ENCODE peak calls at places on chromosomes 16 and 17, in four cellular contexts. K is body of pancreas, H is mesothelial cell of epicardium, R is HFFc6. O is an unnamed sample.

GRCh38 chr16:9092282-9092962 is 978 bp downstream of the HAPSTR1 start:
- DNase-seq in R (no peak), H (peak; percentile 59), K (peak; percentile 51), O (no peak)

GRCh38 chr17:51442112-51442865 is 181.9 kb downstream of the UTP18 start:
- DNase-seq in H (no peak), R (no peak), K (no peak), O (no peak)

GRCh38 chr16:55671206-55671973 is 15.6 kb downstream of the SLC6A2 start:
- DNase-seq in R (no peak), K (no peak), H (no peak), O (no peak)

GRCh38 chr16:70689970-70690905 is 4.4 kb upstream of the MTSS2 start:
- DNase-seq in K (no peak), H (no peak), R (no peak), O (no peak)

GRCh38 chr17:59706900-59707181 is 389 bp downstream of the PTRH2 start:
- DNase-seq in R (no peak), H (no peak), K (no peak), O (no peak)

GRCh38 chr17:40791808-40792436 is 7.8 kb downstream of the KRT28 start:
- DNase-seq in R (peak; percentile 19), H (no peak), K (no peak), O (no peak)

GRCh38 chr17:31489295-31490018 is 98.0 kb downstream of the RAB11FIP4 start:
- DNase-seq in K (peak; percentile 94), H (no peak), R (no peak), O (no peak)

GRCh38 chr17:63370696-63371095 is 75.4 kb downstream of the CYB561 start:
- DNase-seq in H (no peak), R (no peak), K (no peak), O (no peak)

GRCh38 chr17:65633988-65634387 is 72.5 kb upstream of the AXIN2 start:
- DNase-seq in R (no peak), K (no peak), H (no peak), O (no peak)

GRCh38 chr16:86734559-86735480 is 156.5 kb downstream of the FOXL1 start:
- DNase-seq in R (peak; percentile 13), K (no peak), H (no peak), O (no peak)

GRCh38 chr17:48500435-48501426 is 30.1 kb downstream of the HOXB1 start:
- DNase-seq in H (no peak), K (no peak), R (no peak), O (no peak)

GRCh38 chr17:41049110-41049509 is 2.0 kb upstream of the KRTAP2-1 start:
- DNase-seq in K (no peak), H (no peak), R (peak; percentile 93), O (no peak)

DNA sequence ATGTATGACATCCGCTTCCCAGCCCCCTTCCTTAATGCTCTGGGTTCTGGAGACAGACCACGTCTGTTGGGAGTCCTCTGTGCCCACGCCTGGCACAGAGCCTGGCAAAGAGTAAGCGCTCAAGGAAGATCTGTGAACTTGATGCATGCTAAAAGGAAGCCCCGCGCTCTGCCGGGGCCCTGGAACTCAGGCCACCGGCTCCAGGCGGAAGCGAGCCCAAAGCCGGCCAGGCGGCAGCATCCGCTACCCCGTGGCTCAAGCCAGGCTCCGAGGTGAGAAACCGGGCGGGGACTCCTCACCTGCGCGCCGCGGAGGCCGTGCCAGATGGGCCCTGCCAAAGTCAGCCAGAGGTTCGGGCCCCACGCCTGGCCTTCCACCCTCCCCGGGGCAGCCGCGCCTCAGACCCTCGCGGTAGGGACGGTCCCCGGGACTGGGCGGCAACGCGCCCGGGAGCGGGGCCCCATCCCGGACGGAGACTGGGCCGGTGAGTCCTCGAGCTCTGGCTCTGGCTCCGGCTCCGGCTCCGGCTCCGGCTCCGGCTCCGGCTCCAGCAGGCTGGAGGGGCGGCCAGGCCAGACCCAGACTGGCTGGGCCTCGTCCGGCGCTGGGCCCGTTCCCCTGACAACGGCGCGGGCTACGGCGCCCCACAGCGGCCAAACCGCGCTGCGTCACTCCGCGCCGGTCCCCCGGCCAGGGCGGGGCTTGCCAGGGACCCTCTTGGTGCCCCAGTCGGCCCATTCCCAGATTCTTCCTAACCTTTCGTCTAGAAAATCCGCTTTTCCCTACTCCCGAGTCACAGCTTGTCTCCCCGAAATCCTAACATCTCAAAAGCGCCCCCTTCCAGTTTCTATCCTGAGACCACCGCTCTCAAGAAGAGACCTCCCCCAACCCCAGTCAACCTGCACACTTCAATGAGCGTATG is at the start of gene ZDHHC1:
- DNase-seq in H (peak; percentile 84), R (peak; percentile 33), K (peak; percentile 82), O (no peak)
- TF ChIP-seq CTCF in H (peak; percentile 41), R (peak; percentile 80), K (peak; percentile 69), O (no peak)

GRCh38 chr17:72388765-72389473 is 268.1 kb downstream of the SOX9 start:
- DNase-seq in H (no peak), K (no peak), R (peak; percentile 15), O (no peak)
- TF ChIP-seq CTCF in H (no peak), K (no peak), R (peak; percentile 59), O (no peak)

DNA sequence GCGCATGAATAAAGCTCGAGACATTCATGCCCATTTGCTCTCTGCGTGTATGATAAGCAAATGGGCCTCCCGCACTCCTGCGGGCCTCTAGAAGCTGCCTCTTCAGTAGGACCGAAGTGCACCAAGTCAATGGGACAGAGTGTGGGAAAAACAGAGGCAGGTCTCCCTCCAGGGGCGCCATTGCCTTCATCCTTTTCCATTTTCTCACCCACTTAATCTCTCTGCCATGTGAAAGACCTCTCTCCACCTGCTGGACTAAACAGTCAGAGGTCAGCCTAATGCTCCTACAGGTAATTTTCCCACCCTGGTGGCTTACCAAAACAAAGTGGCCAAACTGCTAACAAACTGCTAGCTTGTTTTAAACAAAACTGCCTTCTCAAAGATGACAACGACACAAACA is 210.9 kb downstream of the ZFHX3 start:
- DNase-seq in K (no peak), H (no peak), R (no peak), O (no peak)
- TF ChIP-seq CTCF in K (peak; percentile 4), H (no peak), R (peak; percentile 19), O (no peak)

DNA sequence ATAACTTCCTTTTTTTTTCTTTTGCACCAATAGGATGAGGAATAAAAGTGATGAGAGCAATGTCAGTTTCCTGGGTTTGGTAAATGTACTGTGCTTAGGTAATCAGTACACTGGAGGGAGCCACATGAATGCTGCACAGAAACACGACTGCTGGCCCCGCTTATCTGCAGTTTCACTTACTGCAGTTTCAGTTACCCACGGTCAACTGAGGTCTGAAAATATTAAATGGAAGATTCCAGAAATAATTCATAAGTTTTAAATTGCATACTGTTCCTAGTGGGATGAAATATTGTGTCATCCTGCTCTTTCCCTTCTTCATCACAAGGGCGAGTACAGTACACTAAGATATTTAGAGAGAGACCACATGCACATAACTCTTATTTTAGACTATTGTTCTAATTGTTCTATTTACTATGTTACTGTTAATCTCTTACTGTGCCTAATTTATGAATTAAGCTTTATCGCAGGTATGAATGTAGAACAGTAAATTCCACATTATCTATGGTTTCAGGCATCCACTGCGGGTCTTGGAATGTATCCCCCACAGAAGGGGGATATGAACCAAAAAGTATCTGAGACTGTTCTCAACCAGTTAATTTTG is 6.4 kb upstream of the LGALS3BP start:
- DNase-seq in R (peak; percentile 30), K (peak; percentile 76), H (no peak), O (no peak)
- TF ChIP-seq CTCF in R (peak; percentile 46), K (peak; percentile 57), H (no peak), O (no peak)

GRCh38 chr16:51813609-51814008 is 662.5 kb upstream of the SALL1 start:
- DNase-seq in R (no peak), H (no peak), K (no peak), O (no peak)
- TF ChIP-seq CTCF in R (peak; percentile 46), H (no peak), K (no peak), O (no peak)

GRCh38 chr17:8801135-8801840 is 2.1 kb upstream of the MFSD6L start:
- DNase-seq in H (no peak), R (no peak), K (no peak), O (no peak)
- TF ChIP-seq CTCF in H (no peak), R (no peak), K (no peak), O (no peak)

GRCh38 chr16:78007121-78007520 is 15.2 kb upstream of the CLEC3A start:
- DNase-seq in H (no peak), R (no peak), K (no peak), O (no peak)

GRCh38 chr16:78002915-78003538 is 19.3 kb upstream of the CLEC3A start:
- DNase-seq in R (peak; percentile 67), K (peak; percentile 81), H (peak; percentile 81), O (no peak)

GRCh38 chr16:78004501-78004900 is 17.8 kb upstream of the CLEC3A start:
- DNase-seq in K (no peak), R (no peak), H (no peak), O (no peak)

DNA sequence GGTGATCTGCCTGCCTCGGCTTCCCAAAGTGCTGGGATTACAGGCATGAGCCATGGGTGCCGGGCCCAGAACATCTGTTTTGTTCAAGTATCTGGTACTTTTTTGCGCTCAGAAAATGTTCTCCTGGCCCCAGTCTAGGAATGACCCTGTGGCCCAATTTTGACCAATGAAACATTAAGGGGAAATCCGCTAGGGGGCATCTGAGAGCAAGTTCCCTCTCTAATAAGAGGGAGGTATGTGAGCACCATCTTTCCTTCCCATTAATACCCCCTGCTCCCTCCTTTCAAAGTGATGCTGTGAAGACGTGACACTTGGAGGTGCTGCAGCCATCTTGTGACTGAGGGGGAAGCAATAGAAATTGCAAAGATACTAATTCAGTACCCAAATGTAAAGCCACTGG is 16.5 kb upstream of the CLEC3A start:
- DNase-seq in K (no peak), H (no peak), R (no peak), O (no peak)
- TF ChIP-seq CTCF in K (no peak), H (peak; percentile 28), R (peak; percentile 26), O (no peak)

DNA sequence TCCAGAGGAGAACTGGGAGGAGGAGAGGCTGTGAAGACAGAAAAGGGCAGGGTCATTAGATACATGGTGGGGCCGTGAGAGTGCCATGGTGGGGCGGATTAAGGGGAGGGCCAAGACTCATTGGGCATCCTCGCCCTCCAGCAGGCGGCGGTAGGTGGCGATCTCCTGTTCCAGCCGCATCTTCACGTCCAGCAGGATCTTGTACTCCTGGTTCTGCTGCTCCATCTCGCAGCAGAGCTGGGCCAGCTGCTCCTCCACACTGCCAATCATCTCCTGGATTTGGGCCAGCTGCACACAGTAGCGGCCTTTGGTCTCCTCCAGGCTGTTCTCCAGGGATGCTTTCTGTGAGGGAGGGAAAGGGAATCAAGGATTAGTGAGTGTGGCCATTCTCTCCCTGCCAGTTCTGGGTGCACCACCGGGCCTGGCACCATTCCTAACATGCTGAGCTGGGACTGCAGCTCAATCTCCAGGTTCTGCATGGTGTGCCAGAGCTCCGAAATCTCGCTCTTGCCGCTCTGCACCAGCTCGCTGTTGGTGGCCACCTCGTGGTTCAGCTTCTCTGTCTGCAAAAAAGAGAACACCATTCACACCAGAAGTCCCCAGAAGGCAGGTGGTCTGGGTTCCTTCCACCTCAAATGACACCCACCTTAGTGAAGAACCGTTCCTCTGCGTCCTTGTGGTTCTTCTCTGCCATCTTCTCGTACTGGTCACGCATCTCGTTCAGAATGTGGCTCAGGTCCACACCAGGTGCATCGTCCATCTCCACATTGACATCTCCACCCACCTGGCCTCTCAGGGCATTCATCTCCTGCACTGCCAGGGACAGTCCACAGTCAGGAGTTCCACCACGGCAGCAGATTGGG is 129.0 kb downstream of the CCDC144A start:
- DNase-seq in R (no peak), K (no peak), H (no peak), O (no peak)
- TF ChIP-seq CTCF in R (no peak), K (no peak), H (no peak), O (no peak)

O was measured in omental fat pad.